ENCODE peak calls at places on chromosomes 2 and 18, in seven cellular contexts. B is WERI-Rb-1, L is neural progenitor cell, X is mesendoderm, H is stomach, N is PC-9, D is uterus. M is an unnamed sample.

GRCh38 chr2:30503007-30503691 is 56.1 kb downstream of the LCLAT1 start:
- DNase-seq in B (no peak), L (no peak), X (peak; percentile 48), H (no peak), N (no peak), D (no peak), M (no peak)

GRCh38 chr2:14569294-14569693 is 63.2 kb upstream of the LRATD1 start:
- DNase-seq in B (no peak), L (no peak), X (no peak), H (no peak), N (no peak), D (no peak), M (no peak)

GRCh38 chr2:80374105-80374504 is 69.6 kb upstream of the LRRTM1 start:
- DNase-seq in B (no peak), L (no peak), X (no peak), H (no peak), N (no peak), D (no peak), M (no peak)

GRCh38 chr2:102313950-102314349 is 2.6 kb downstream of the IL1RL1 start:
- DNase-seq in B (no peak), L (no peak), X (no peak), H (no peak), N (no peak), D (no peak), M (no peak)

GRCh38 chr2:38876407-38876806 is 631 bp downstream of the MORN2 start:
- DNase-seq in B (no peak), L (peak; percentile 4), X (no peak), H (no peak), N (no peak), D (no peak), M (no peak)

GRCh38 chr2:188383158-188383557 is 91.5 kb downstream of the GULP1 start:
- DNase-seq in B (no peak), L (no peak), X (no peak), H (no peak), N (no peak), D (no peak), M (no peak)

GRCh38 chr2:236166157-236166780 is 1.9 kb downstream of the GBX2 start:
- DNase-seq in B (no peak), L (peak; percentile 67), X (peak; percentile 47), H (no peak), N (no peak), D (no peak), M (no peak)

GRCh38 chr18:8279348-8279747 is 329.9 kb upstream of the RAB12 start:
- DNase-seq in B (no peak), L (peak; percentile 8), X (peak; percentile 37), H (no peak), N (no peak), D (peak; percentile 20), M (no peak)

GRCh38 chr2:866887-867286 is 83.8 kb upstream of the SNTG2 start:
- DNase-seq in B (no peak), L (no peak), X (peak; percentile 74), H (no peak), N (no peak), D (no peak), M (no peak)

GRCh38 chr2:96584017-96584416 is 47.5 kb downstream of the ARID5A start:
- DNase-seq in B (no peak), L (no peak), X (no peak), H (no peak), N (no peak), D (no peak), M (no peak)

GRCh38 chr2:3126171-3126685 is 251.4 kb downstream of the EIPR1 start:
- DNase-seq in B (peak; percentile 3), L (no peak), X (no peak), H (no peak), N (no peak), D (no peak), M (no peak)

GRCh38 chr2:112301171-112301584 is 25.8 kb downstream of the ZC3H6 start:
- DNase-seq in B (no peak), L (no peak), X (no peak), H (no peak), N (no peak), D (no peak), M (no peak)

GRCh38 chr2:217412299-217412698 is 552.4 kb upstream of the TNP1 start:
- DNase-seq in B (no peak), L (no peak), X (no peak), H (no peak), N (no peak), D (no peak), M (no peak)

GRCh38 chr2:176188218-176188968 is at the start of gene HOXD1:
- DNase-seq in B (no peak), L (peak; percentile 63), X (peak; percentile 68), H (no peak), N (no peak), D (peak; percentile 50), M (peak; percentile 41)

GRCh38 chr2:233000886-233001750 is 11.9 kb downstream of the NGEF start:
- DNase-seq in B (no peak), L (no peak), X (no peak), H (no peak), N (peak; percentile 25), D (no peak), M (no peak)

GRCh38 chr2:140892911-140893637 is 1237.7 kb downstream of the LRP1B start:
- DNase-seq in B (no peak), L (no peak), X (no peak), H (no peak), N (no peak), D (no peak), M (no peak)

GRCh38 chr2:120766758-120767351 is 31.2 kb downstream of the GLI2 start:
- DNase-seq in B (no peak), L (no peak), X (peak; percentile 79), H (no peak), N (no peak), D (peak; percentile 22), M (no peak)

GRCh38 chr2:207514451-207514850 is 15.3 kb upstream of the CREB1 start:
- DNase-seq in B (no peak), L (no peak), X (no peak), H (no peak), N (no peak), D (no peak), M (no peak)

GRCh38 chr2:207511851-207512250 is 17.9 kb upstream of the CREB1 start:
- DNase-seq in B (no peak), L (no peak), X (peak; percentile 17), H (no peak), N (no peak), D (no peak), M (no peak)

GRCh38 chr2:207515671-207516070 is 14.1 kb upstream of the CREB1 start:
- DNase-seq in B (no peak), L (no peak), X (no peak), H (no peak), N (no peak), D (no peak), M (no peak)

GRCh38 chr2:207513577-207514257 is 16.0 kb upstream of the CREB1 start:
- DNase-seq in B (no peak), L (no peak), X (no peak), H (no peak), N (peak; percentile 84), D (no peak), M (no peak)

GRCh38 chr2:207512356-207512755 is 17.4 kb upstream of the CREB1 start:
- DNase-seq in B (no peak), L (no peak), X (no peak), H (no peak), N (peak; percentile 70), D (no peak), M (no peak)
- H3K27ac ChIP-seq in B (no peak overlapping the region), L (no peak overlapping the region), X (no peak overlapping the region), H (no peak overlapping the region), N (peak overlapping the region; percentile 77), D (no peak overlapping the region), M (no peak overlapping the region)

GRCh38 chr2:18346364-18346763 is 214.1 kb downstream of the RDH14 start:
- DNase-seq in B (no peak), L (no peak), X (no peak), H (peak; percentile 31), N (no peak), D (no peak), M (no peak)
- H3K27ac ChIP-seq in B (no peak overlapping the region), L (no peak overlapping the region), X (no peak overlapping the region), H (no peak overlapping the region), N (no peak overlapping the region), D (no peak overlapping the region), M (no peak overlapping the region)

GRCh38 chr2:186561467-186562208 is 28.2 kb upstream of the ITGAV start:
- DNase-seq in B (no peak), L (no peak), X (peak; percentile 60), H (no peak), N (no peak), D (no peak), M (no peak)

GRCh38 chr2:186559370-186559769 is 30.5 kb upstream of the ITGAV start:
- DNase-seq in B (no peak), L (no peak), X (no peak), H (no peak), N (no peak), D (no peak), M (no peak)

GRCh38 chr2:186558512-186559276 is 31.2 kb upstream of the ITGAV start:
- DNase-seq in B (no peak), L (no peak), X (no peak), H (no peak), N (no peak), D (no peak), M (no peak)

GRCh38 chr2:186559848-186560247 is 30.0 kb upstream of the ITGAV start:
- DNase-seq in B (no peak), L (no peak), X (no peak), H (no peak), N (no peak), D (no peak), M (no peak)

GRCh38 chr2:186560254-186560653 is 29.6 kb upstream of the ITGAV start:
- DNase-seq in B (no peak), L (no peak), X (no peak), H (no peak), N (no peak), D (no peak), M (no peak)
- H3K27ac ChIP-seq in B (no peak overlapping the region), L (no peak overlapping the region), X (no peak overlapping the region), H (no peak overlapping the region), N (no peak overlapping the region), D (no peak overlapping the region), M (no peak overlapping the region)

GRCh38 chr2:105854972-105855371 is 110.3 kb downstream of the NCK2 start:
- DNase-seq in B (no peak), L (no peak), X (no peak), H (no peak), N (no peak), D (no peak), M (no peak)

GRCh38 chr2:105857076-105857740 is 112.5 kb downstream of the NCK2 start:
- DNase-seq in B (no peak), L (no peak), X (no peak), H (no peak), N (no peak), D (no peak), M (no peak)

GRCh38 chr2:105858868-105859693 is 114.4 kb downstream of the NCK2 start:
- DNase-seq in B (no peak), L (no peak), X (no peak), H (no peak), N (peak; percentile 80), D (no peak), M (no peak)

GRCh38 chr2:105859694-105859951 is 114.9 kb downstream of the NCK2 start:
- DNase-seq in B (no peak), L (no peak), X (no peak), H (no peak), N (no peak), D (no peak), M (no peak)

DNA sequence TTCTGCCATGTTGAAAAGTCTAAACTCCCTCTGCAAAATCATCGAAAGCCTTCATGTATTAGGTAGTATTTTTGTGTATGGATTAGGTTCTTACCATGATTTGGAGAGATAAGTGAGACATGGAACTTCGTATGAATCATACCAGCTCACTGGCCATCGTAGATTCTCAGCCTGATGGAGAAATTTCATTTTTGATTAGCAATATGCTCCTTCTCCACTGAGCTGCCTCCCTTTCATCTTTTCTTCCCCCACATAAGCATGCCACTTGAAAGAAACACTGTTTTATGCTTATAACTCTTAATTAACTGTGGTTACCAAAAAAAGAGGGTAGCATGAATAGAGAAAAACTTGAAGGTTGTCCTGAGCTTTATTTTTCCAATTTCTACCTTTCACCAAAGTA is 111.9 kb downstream of the NCK2 start:
- DNase-seq in B (no peak), L (no peak), X (no peak), H (no peak), N (no peak), D (no peak), M (no peak)
- H3K27ac ChIP-seq in B (no peak overlapping the region), L (no peak overlapping the region), X (no peak overlapping the region), H (no peak overlapping the region), N (no peak overlapping the region), D (no peak overlapping the region), M (no peak overlapping the region)